ENCODE peak calls at places on chromosome 19, in six cellular contexts. I is HepG2, Y is A549, U is upper lobe of left lung, F is K562, V is GM12878. P is an unnamed sample.

GRCh38 chr19:2734589-2735288 is 5.1 kb downstream of the SLC39A3 start:
- ATAC-seq in I (no peak), Y (no peak), U (no peak), F (no peak), V (no peak), P (no peak)

GRCh38 chr19:10749435-10750384 is 31.8 kb downstream of the DNM2 start:
- ATAC-seq in I (peak; percentile 65), Y (peak; percentile 20), U (peak; percentile 27), F (peak; percentile 4), V (no peak), P (peak; percentile 5)

GRCh38 chr19:13978721-13979191 is 26.4 kb downstream of the DCAF15 start:
- ATAC-seq in I (no peak), Y (no peak), U (peak; percentile 67), F (no peak), V (no peak), P (peak; percentile 42)

GRCh38 chr19:5038631-5039271 is 69.8 kb downstream of the KDM4B start:
- ATAC-seq in I (peak; percentile 59), Y (peak; percentile 58), U (peak; percentile 14), F (peak; percentile 75), V (peak; percentile 55), P (peak; percentile 46)

GRCh38 chr19:29292562-29292961 is 79.6 kb upstream of the UQCRFS1 start:
- ATAC-seq in I (no peak), Y (no peak), U (no peak), F (no peak), V (no peak), P (no peak)

GRCh38 chr19:15249912-15250634 is 17.8 kb upstream of the EPHX3 start:
- ATAC-seq in I (no peak), Y (no peak), U (peak; percentile 46), F (no peak), V (no peak), P (peak; percentile 35)

GRCh38 chr19:18202759-18203407 is 959 bp downstream of the RAB3A start:
- ATAC-seq in I (peak; percentile 8), Y (peak; percentile 3), U (no peak), F (peak; percentile 1), V (peak; percentile 9), P (no peak)

GRCh38 chr19:55485439-55486011 is 537 bp downstream of the NAT14 start:
- ATAC-seq in I (no peak), Y (peak; percentile 0), U (no peak), F (peak; percentile 22), V (peak; percentile 40), P (no peak)

GRCh38 chr19:41912899-41913475 is 15.3 kb downstream of the ERFL start:
- ATAC-seq in I (peak; percentile 51), Y (peak; percentile 17), U (peak; percentile 14), F (peak; percentile 60), V (peak; percentile 47), P (no peak)

GRCh38 chr19:5558101-5558621 is 9.6 kb downstream of the TINCR start:
- ATAC-seq in I (no peak), Y (no peak), U (no peak), F (no peak), V (no peak), P (no peak)

GRCh38 chr19:38634757-38635482 is 12.5 kb upstream of the ACTN4 start:
- ATAC-seq in I (peak; percentile 62), Y (peak; percentile 58), U (peak; percentile 87), F (peak; percentile 62), V (peak; percentile 73), P (peak; percentile 47)

GRCh38 chr19:45508931-45509691 is 1.8 kb downstream of the VASP start:
- ATAC-seq in I (peak; percentile 49), Y (peak; percentile 35), U (peak; percentile 38), F (peak; percentile 67), V (peak; percentile 71), P (peak; percentile 73)

GRCh38 chr19:7545904-7546303 is 10.4 kb downstream of the PNPLA6 start:
- ATAC-seq in I (no peak), Y (no peak), U (peak; percentile 22), F (no peak), V (no peak), P (no peak)

GRCh38 chr19:45346449-45346848 is 5.9 kb downstream of the KLC3 start:
- ATAC-seq in I (peak; percentile 61), Y (no peak), U (no peak), F (peak; percentile 82), V (no peak), P (no peak)

GRCh38 chr19:15453091-15453498 is 3.3 kb upstream of the WIZ start:
- ATAC-seq in I (no peak), Y (no peak), U (peak; percentile 14), F (no peak), V (no peak), P (peak; percentile 16)

GRCh38 chr19:9945319-9945966 is 9.1 kb upstream of the OLFM2 start:
- ATAC-seq in I (peak; percentile 57), Y (peak; percentile 87), U (peak; percentile 96), F (peak; percentile 89), V (no peak), P (peak; percentile 95)

GRCh38 chr19:39810424-39810823 is 23.5 kb downstream of the DYRK1B start:
- ATAC-seq in I (no peak), Y (no peak), U (no peak), F (no peak), V (peak; percentile 28), P (no peak)
- H3K4me3 ChIP-seq in I (no peak overlapping the region), Y (no peak overlapping the region), U (no peak overlapping the region), F (no peak overlapping the region), V (no peak overlapping the region), P (no peak overlapping the region)

GRCh38 chr19:1355258-1355973 is 28.3 kb upstream of the NDUFS7 start:
- ATAC-seq in I (no peak), Y (no peak), U (no peak), F (no peak), V (no peak), P (no peak)

GRCh38 chr19:1357695-1358094 is 26.0 kb upstream of the NDUFS7 start:
- ATAC-seq in I (no peak), Y (no peak), U (no peak), F (no peak), V (no peak), P (no peak)

GRCh38 chr19:1355974-1356865 is 27.5 kb upstream of the NDUFS7 start:
- ATAC-seq in I (no peak), Y (no peak), U (no peak), F (no peak), V (no peak), P (no peak)

GRCh38 chr19:1353144-1353543 is 30.6 kb upstream of the NDUFS7 start:
- ATAC-seq in I (no peak), Y (no peak), U (no peak), F (no peak), V (no peak), P (no peak)

DNA sequence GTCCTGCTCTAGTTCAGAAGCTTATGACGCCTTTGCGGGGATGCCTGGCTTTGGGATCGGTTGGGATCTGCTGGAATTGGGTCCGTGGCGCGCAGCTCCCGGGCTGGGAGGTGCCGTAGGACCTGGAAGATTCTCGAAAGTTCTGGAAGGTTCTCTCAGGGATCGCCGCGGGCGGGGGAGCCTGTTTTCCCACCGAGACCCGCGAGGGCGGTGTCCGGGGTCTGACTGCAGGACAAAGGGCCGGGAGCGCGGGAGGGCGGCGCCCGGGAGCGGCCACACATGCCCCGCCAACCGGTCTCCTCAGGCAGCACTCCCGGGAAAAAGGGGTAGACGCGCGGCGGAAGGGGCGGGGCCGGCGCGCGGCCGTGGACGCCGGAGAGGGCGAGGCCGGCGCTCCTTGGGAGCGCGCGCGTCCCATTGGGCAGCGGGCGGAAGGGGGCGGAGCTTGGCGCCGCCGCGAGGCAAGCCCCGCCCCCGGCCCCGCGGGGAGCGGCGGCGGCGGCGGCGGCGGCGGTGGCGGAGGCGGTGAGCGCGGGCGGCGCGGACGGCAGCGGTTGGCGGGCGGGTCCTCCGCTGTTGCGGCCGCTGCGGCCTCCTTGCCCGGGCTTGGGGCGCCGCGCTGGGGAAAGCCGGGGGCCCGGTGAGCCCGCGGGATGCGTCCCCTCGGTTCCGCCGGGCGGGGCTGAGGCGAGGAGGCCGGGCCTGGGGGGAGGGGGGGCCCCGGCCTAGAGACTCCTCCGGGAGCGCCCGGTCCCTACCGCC is 29.0 kb upstream of the NDUFS7 start:
- ATAC-seq in I (peak; percentile 96), Y (peak; percentile 95), U (peak; percentile 99), F (peak; percentile 99), V (peak; percentile 99), P (peak; percentile 99)
- TF ChIP-seq EP300 in I (no peak), Y (no peak), U (peak; percentile 11), F (peak; percentile 74), V (no peak), P (no peak)

GRCh38 chr19:21482863-21483276 is 22.5 kb upstream of the ZNF429 start:
- ATAC-seq in I (peak; percentile 76), Y (no peak), U (peak; percentile 91), F (peak; percentile 88), V (no peak), P (peak; percentile 70)
- TF ChIP-seq CTCF in I (peak; percentile 55), Y (no peak), U (peak; percentile 87), F (peak; percentile 73), V (peak; percentile 29), P (peak; percentile 51)

DNA sequence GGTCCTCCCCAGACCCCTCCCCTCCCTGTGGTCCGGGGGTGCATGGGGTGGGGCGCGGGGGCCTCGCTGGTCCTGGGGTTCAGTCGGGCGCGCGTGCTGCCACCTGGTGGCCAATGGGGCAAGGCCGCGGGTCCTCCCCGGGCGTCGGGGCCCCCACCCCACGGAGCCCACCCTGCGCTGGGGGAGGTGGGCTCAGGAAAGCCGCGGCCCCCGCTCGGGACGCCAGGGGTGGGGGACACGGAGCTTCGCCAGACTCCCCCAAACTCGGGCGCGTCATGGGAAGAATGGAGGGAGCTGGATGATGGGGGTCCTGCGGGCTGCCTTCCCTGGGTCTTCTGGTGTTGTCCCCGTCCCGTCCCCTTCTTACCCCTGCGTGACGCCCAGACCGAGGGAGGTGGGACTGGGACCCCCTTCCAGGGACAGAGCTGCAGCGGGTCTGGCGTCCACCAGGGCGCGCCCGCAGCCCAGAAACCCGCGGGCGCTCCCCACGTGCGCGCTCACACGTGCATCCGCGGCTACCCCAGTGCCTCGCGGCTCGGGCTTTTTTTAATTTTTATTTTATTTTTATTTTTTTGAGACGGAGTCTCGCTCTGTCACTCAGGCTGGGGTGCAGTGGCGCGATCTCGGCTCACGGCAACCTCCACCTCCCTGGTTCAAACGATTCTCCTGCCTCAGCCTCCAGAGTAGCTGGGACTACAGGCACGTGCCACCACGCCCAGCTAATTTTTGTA is 19.8 kb upstream of the TCF3 start:
- ATAC-seq in I (peak; percentile 33), Y (peak; percentile 63), U (peak; percentile 78), F (peak; percentile 85), V (peak; percentile 68), P (peak; percentile 22)
- H3K4me3 ChIP-seq in I (peak overlapping the region; percentile 16), Y (peak overlapping the region; percentile 49), U (no peak overlapping the region), F (peak overlapping the region; percentile 51), V (peak overlapping the region; percentile 55), P (peak overlapping the region; percentile 25)

GRCh38 chr19:46904114-46905060 is 43.6 kb downstream of the ARHGAP35 start:
- ATAC-seq in I (no peak), Y (no peak), U (peak; percentile 68), F (peak; percentile 53), V (no peak), P (no peak)

GRCh38 chr19:46900341-46900740 is 39.5 kb downstream of the ARHGAP35 start:
- ATAC-seq in I (no peak), Y (no peak), U (no peak), F (no peak), V (no peak), P (no peak)

GRCh38 chr19:46903458-46903857 is 42.7 kb downstream of the ARHGAP35 start:
- ATAC-seq in I (no peak), Y (no peak), U (no peak), F (no peak), V (no peak), P (no peak)

GRCh38 chr19:46901701-46902401 is 41.1 kb downstream of the ARHGAP35 start:
- ATAC-seq in I (no peak), Y (no peak), U (no peak), F (no peak), V (no peak), P (no peak)

DNA sequence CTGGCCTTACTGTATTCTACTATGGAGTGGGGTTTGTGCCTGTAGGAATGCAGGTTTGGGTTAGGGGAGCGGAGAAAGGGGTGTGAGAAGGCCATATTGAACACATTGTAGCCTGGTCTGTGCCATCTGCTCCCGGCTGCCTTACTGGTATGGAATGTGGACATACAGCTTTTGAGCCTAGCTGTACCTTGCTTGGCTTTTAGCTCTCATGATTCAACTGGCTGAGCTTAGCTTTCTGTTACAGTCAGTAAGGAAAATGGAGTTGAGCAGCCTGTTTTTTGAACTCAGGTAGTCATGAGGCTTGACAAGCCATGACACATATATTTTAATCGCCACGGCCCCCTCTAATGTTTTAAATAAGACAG is 41.6 kb downstream of the ARHGAP35 start:
- ATAC-seq in I (no peak), Y (peak; percentile 44), U (no peak), F (no peak), V (no peak), P (no peak)
- TF ChIP-seq EP300 in I (no peak), Y (no peak), U (no peak), F (no peak), V (no peak), P (no peak)

P was measured in gastroesophageal sphincter.